ENCODE peak calls at places on chromosomes 5 and 9, in four cellular contexts. One of them, this sample, is unnamed. For H3K4me1, the result is how much of the 10 kb centered on the place peaks cover.

GRCh38 chr5:123438902-123439301 is 15.7 kb upstream of the CEP120 start:
- DNase-seq in stomach: no peak
- DNase-seq in IMR-90: peak
- DNase-seq in lung: no peak
- DNase-seq in this sample: no peak

GRCh38 chr5:87411586-87412416 is 929 bp downstream of the CCNH start:
- DNase-seq in stomach: peak
- DNase-seq in IMR-90: peak
- DNase-seq in lung: no peak
- DNase-seq in this sample: no peak

GRCh38 chr5:7878381-7878873 is 9.5 kb downstream of the MTRR start:
- DNase-seq in stomach: no peak
- DNase-seq in IMR-90: peak
- DNase-seq in lung: no peak
- DNase-seq in this sample: no peak

GRCh38 chr9:135502873-135503321 is 2.4 kb downstream of the MRPS2 start:
- DNase-seq in stomach: no peak
- DNase-seq in IMR-90: no peak
- DNase-seq in lung: no peak
- DNase-seq in this sample: no peak

GRCh38 chr5:153784277-153784676 is 254.4 kb downstream of the FAM114A2 start:
- DNase-seq in stomach: no peak
- DNase-seq in IMR-90: no peak
- DNase-seq in lung: no peak
- DNase-seq in this sample: no peak

GRCh38 chr5:14231156-14231555 is 88.0 kb downstream of the TRIO start:
- DNase-seq in stomach: no peak
- DNase-seq in IMR-90: peak
- DNase-seq in lung: no peak
- DNase-seq in this sample: no peak

GRCh38 chr5:9596256-9596655 is 33.9 kb downstream of the TAS2R1 start:
- DNase-seq in stomach: no peak
- DNase-seq in IMR-90: no peak
- DNase-seq in lung: no peak
- DNase-seq in this sample: no peak

GRCh38 chr5:66894480-66895240 is 298.5 kb downstream of the MAST4 start:
- DNase-seq in stomach: no peak
- DNase-seq in IMR-90: peak
- DNase-seq in lung: no peak
- DNase-seq in this sample: no peak

GRCh38 chr9:89427621-89428221 is 70.2 kb downstream of the SEMA4D start:
- DNase-seq in stomach: no peak
- DNase-seq in IMR-90: peak
- DNase-seq in lung: no peak
- DNase-seq in this sample: no peak

GRCh38 chr5:26649000-26649399 is 389.4 kb downstream of the CDH9 start:
- DNase-seq in stomach: no peak
- DNase-seq in IMR-90: no peak
- DNase-seq in lung: no peak
- DNase-seq in this sample: no peak

GRCh38 chr9:134340475-134341186 is 14.4 kb downstream of the RXRA start:
- DNase-seq in stomach: no peak
- DNase-seq in IMR-90: no peak
- DNase-seq in lung: peak
- DNase-seq in this sample: no peak

GRCh38 chr5:86101966-86102365 is 515.8 kb upstream of the COX7C start:
- DNase-seq in stomach: no peak
- DNase-seq in IMR-90: no peak
- DNase-seq in lung: no peak
- DNase-seq in this sample: no peak

GRCh38 chr5:74643160-74643562 is 2.6 kb upstream of the ENC1 start:
- DNase-seq in stomach: no peak
- DNase-seq in IMR-90: peak
- DNase-seq in lung: no peak
- DNase-seq in this sample: no peak

GRCh38 chr5:96885518-96886338 is 9.4 kb downstream of the ERAP2 start:
- DNase-seq in stomach: no peak
- DNase-seq in IMR-90: no peak
- DNase-seq in lung: no peak
- DNase-seq in this sample: no peak

GRCh38 chr5:53480474-53481353 is at the start of gene FST:
- DNase-seq in stomach: peak
- DNase-seq in IMR-90: peak
- DNase-seq in lung: no peak
- DNase-seq in this sample: no peak

GRCh38 chr9:130138791-130139190 is 33.4 kb upstream of the NCS1 start:
- DNase-seq in stomach: no peak
- DNase-seq in IMR-90: peak
- DNase-seq in lung: peak
- DNase-seq in this sample: no peak

GRCh38 chr5:44536650-44537260 is 147.5 kb upstream of the FGF10 start:
- DNase-seq in stomach: peak
- DNase-seq in IMR-90: peak
- DNase-seq in lung: peak
- DNase-seq in this sample: no peak

GRCh38 chr9:20732118-20732517 is 48.1 kb downstream of the FOCAD start:
- DNase-seq in stomach: no peak
- DNase-seq in IMR-90: peak
- DNase-seq in lung: no peak
- DNase-seq in this sample: no peak

GRCh38 chr9:85971731-85972130 is 30.8 kb downstream of the NAA35 start:
- DNase-seq in stomach: no peak
- DNase-seq in IMR-90: peak
- DNase-seq in lung: no peak
- DNase-seq in this sample: no peak

GRCh38 chr5:3153226-3153858 is 401.9 kb upstream of the IRX2 start:
- DNase-seq in stomach: no peak
- DNase-seq in IMR-90: no peak
- DNase-seq in lung: no peak
- DNase-seq in this sample: no peak

GRCh38 chr5:10157085-10157669 is 92.5 kb downstream of the ATPSCKMT start:
- DNase-seq in stomach: no peak
- DNase-seq in IMR-90: no peak
- DNase-seq in lung: no peak
- DNase-seq in this sample: no peak

GRCh38 chr5:143506881-143507552 is 103.5 kb upstream of the NR3C1 start:
- DNase-seq in stomach: no peak
- DNase-seq in IMR-90: peak
- DNase-seq in lung: no peak
- DNase-seq in this sample: no peak

GRCh38 chr5:170591055-170591454 is 87.2 kb downstream of the KCNIP1 start:
- DNase-seq in stomach: no peak
- DNase-seq in IMR-90: no peak
- DNase-seq in lung: no peak
- DNase-seq in this sample: no peak

GRCh38 chr5:166111021-166111420 is 2180.4 kb upstream of the WWC1 start:
- DNase-seq in stomach: no peak
- DNase-seq in IMR-90: no peak
- DNase-seq in lung: no peak
- DNase-seq in this sample: no peak

GRCh38 chr9:110832916-110833315 is 164.3 kb downstream of the MUSK start:
- DNase-seq in stomach: no peak
- DNase-seq in IMR-90: no peak
- DNase-seq in lung: no peak
- DNase-seq in this sample: no peak

GRCh38 chr9:17470449-17470848 is 108.4 kb upstream of the SH3GL2 start:
- DNase-seq in stomach: no peak
- DNase-seq in IMR-90: no peak
- DNase-seq in lung: no peak
- DNase-seq in this sample: no peak

GRCh38 chr5:90170231-90170630 is 239.3 kb downstream of the CETN3 start:
- DNase-seq in stomach: no peak
- DNase-seq in IMR-90: no peak
- DNase-seq in lung: no peak
- DNase-seq in this sample: no peak

GRCh38 chr5:61659221-61659696 is 327.2 kb downstream of the ZSWIM6 start:
- DNase-seq in stomach: peak
- DNase-seq in IMR-90: no peak
- DNase-seq in lung: peak
- DNase-seq in this sample: no peak

GRCh38 chr5:13731229-13731628 is 213.3 kb downstream of the DNAH5 start:
- DNase-seq in stomach: no peak
- DNase-seq in IMR-90: no peak
- DNase-seq in lung: no peak
- DNase-seq in this sample: no peak

GRCh38 chr9:102950341-102950740 is 44.8 kb upstream of the CYLC2 start:
- DNase-seq in stomach: no peak
- DNase-seq in IMR-90: no peak
- DNase-seq in lung: no peak
- DNase-seq in this sample: no peak

GRCh38 chr5:142845402-142845901 is 75.3 kb downstream of the ARHGAP26 start:
- DNase-seq in stomach: no peak
- DNase-seq in IMR-90: no peak
- DNase-seq in lung: no peak
- DNase-seq in this sample: no peak

GRCh38 chr5:123209163-123210013 is 120.3 kb downstream of the PRDM6 start:
- DNase-seq in stomach: no peak
- DNase-seq in IMR-90: peak
- DNase-seq in lung: no peak
- DNase-seq in this sample: no peak

GRCh38 chr9:85639675-85640186 is 102.0 kb downstream of the AGTPBP1 start:
- DNase-seq in stomach: no peak
- DNase-seq in IMR-90: no peak
- DNase-seq in lung: no peak
- DNase-seq in this sample: no peak

GRCh38 chr9:136972335-136972734 is 5.0 kb upstream of the PTGDS start:
- DNase-seq in stomach: no peak
- DNase-seq in IMR-90: no peak
- DNase-seq in lung: no peak
- DNase-seq in this sample: no peak

GRCh38 chr9:136972743-136973142 is 4.6 kb upstream of the PTGDS start:
- DNase-seq in stomach: no peak
- DNase-seq in IMR-90: no peak
- DNase-seq in lung: no peak
- DNase-seq in this sample: no peak

GRCh38 chr9:136974834-136975535 is 2.3 kb upstream of the PTGDS start:
- DNase-seq in stomach: no peak
- DNase-seq in IMR-90: no peak
- DNase-seq in lung: no peak
- DNase-seq in this sample: no peak

GRCh38 chr9:136975624-136976023 is 1.7 kb upstream of the PTGDS start:
- DNase-seq in stomach: no peak
- DNase-seq in IMR-90: no peak
- DNase-seq in lung: no peak
- DNase-seq in this sample: no peak

GRCh38 chr9:136973618-136974617 is 3.4 kb upstream of the PTGDS start:
- DNase-seq in stomach: no peak
- DNase-seq in IMR-90: no peak
- DNase-seq in lung: no peak
- DNase-seq in this sample: no peak
- H3K4me1 ChIP-seq in stomach: under half
- H3K4me1 ChIP-seq in IMR-90: under half
- H3K4me1 ChIP-seq in lung: under half
- H3K4me1 ChIP-seq in this sample: under half

GRCh38 chr9:100597236-100597635 is 19.4 kb downstream of the CAVIN4 start:
- DNase-seq in stomach: no peak
- DNase-seq in IMR-90: no peak
- DNase-seq in lung: no peak
- DNase-seq in this sample: no peak

GRCh38 chr9:100598641-100599145 is 20.8 kb downstream of the CAVIN4 start:
- DNase-seq in stomach: peak
- DNase-seq in IMR-90: peak
- DNase-seq in lung: peak
- DNase-seq in this sample: peak

GRCh38 chr9:100591639-100592412 is 13.9 kb downstream of the CAVIN4 start:
- DNase-seq in stomach: no peak
- DNase-seq in IMR-90: no peak
- DNase-seq in lung: no peak
- DNase-seq in this sample: no peak

GRCh38 chr9:100591139-100591538 is 13.3 kb downstream of the CAVIN4 start:
- DNase-seq in stomach: no peak
- DNase-seq in IMR-90: no peak
- DNase-seq in lung: no peak
- DNase-seq in this sample: no peak

DNA sequence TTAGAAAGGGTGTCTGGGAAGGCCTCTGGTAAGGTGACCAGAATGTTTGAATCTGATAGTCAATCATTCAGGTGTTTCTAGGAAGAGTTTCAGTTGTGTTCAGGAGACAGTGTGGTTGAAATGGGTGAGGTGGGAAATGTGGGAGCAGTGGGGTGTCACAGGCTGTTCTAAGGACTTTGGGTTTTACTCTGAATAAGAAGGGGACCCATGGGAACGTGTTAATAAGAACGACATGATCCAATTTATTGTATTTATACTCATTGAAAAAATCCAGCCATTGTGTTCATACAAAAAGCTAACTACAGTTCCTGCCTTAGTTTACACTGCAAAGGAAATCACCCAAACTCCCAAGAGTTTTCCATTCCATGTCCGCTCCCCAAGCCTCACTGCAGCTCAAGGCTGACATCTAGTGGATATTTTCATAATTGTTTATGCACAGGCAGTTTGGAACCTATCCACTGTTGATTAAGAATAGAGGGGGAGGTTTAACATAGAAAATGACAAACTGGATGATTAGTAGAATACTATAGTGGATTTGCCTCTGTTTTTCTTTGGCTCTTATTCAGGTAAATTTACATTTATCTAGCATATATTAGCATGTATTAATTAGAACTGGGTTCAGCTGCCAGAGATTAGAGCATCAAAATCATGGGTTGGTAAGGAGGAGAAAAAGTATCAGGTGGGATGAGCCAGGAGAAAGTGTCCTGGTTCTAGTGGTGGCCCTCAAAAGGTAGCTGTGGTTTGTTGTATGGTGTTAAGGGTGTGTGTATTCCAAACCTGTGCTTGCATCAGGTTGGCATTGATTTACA is 17.7 kb downstream of the CAVIN4 start:
- DNase-seq in stomach: no peak
- DNase-seq in IMR-90: peak
- DNase-seq in lung: no peak
- DNase-seq in this sample: no peak
- H3K27ac ChIP-seq in stomach: no peak
- H3K27ac ChIP-seq in IMR-90: no peak
- H3K27ac ChIP-seq in lung: no peak
- H3K27ac ChIP-seq in this sample: no peak

GRCh38 chr5:139298242-139298641 is 4.7 kb downstream of the MATR3 start:
- DNase-seq in stomach: no peak
- DNase-seq in IMR-90: no peak
- DNase-seq in lung: no peak
- DNase-seq in this sample: no peak
- H3K4me1 ChIP-seq in stomach: half or more
- H3K4me1 ChIP-seq in IMR-90: under half
- H3K4me1 ChIP-seq in lung: under half
- H3K4me1 ChIP-seq in this sample: under half

GRCh38 chr5:72171667-72172066 is 64.4 kb downstream of the MAP1B start:
- DNase-seq in stomach: no peak
- DNase-seq in IMR-90: no peak
- DNase-seq in lung: no peak
- DNase-seq in this sample: no peak

GRCh38 chr5:72167257-72167656 is 60.0 kb downstream of the MAP1B start:
- DNase-seq in stomach: no peak
- DNase-seq in IMR-90: no peak
- DNase-seq in lung: no peak
- DNase-seq in this sample: no peak

GRCh38 chr5:72170101-72170500 is 62.8 kb downstream of the MAP1B start:
- DNase-seq in stomach: no peak
- DNase-seq in IMR-90: no peak
- DNase-seq in lung: no peak
- DNase-seq in this sample: no peak

GRCh38 chr5:72166070-72166979 is 59.0 kb downstream of the MAP1B start:
- DNase-seq in stomach: no peak
- DNase-seq in IMR-90: peak
- DNase-seq in lung: no peak
- DNase-seq in this sample: no peak

GRCh38 chr5:72167790-72168189 is 60.5 kb downstream of the MAP1B start:
- DNase-seq in stomach: no peak
- DNase-seq in IMR-90: no peak
- DNase-seq in lung: no peak
- DNase-seq in this sample: no peak
- H3K27ac ChIP-seq in stomach: no peak
- H3K27ac ChIP-seq in IMR-90: no peak
- H3K27ac ChIP-seq in lung: no peak
- H3K27ac ChIP-seq in this sample: no peak